ENCODE peak calls at places on chromosomes 6 and 20, in eight cellular contexts. One of them, this sample, is unnamed.

GRCh38 chr20:1434571-1435336 is 31.9 kb downstream of the NSFL1C start:
- DNase-seq in mesendoderm: peak; percentile 67
- DNase-seq in chondrocyte: no peak
- DNase-seq in COR-L47: peak; percentile 34
- DNase-seq in H9: no peak
- DNase-seq in HuH-7: no peak
- DNase-seq in T-helper 1 cell: peak; percentile 46
- DNase-seq in memory B cell: no peak
- DNase-seq in this sample: peak; percentile 94

GRCh38 chr20:38875170-38875993 is 50.8 kb upstream of the FAM83D start:
- DNase-seq in memory B cell: peak; percentile 71
- DNase-seq in mesendoderm: peak; percentile 63
- DNase-seq in H9: no peak
- DNase-seq in COR-L47: no peak
- DNase-seq in T-helper 1 cell: peak; percentile 47
- DNase-seq in chondrocyte: no peak
- DNase-seq in HuH-7: no peak
- DNase-seq in this sample: no peak

GRCh38 chr6:6907286-6907685 is 200.5 kb upstream of the RREB1 start:
- DNase-seq in chondrocyte: no peak
- DNase-seq in mesendoderm: no peak
- DNase-seq in T-helper 1 cell: no peak
- DNase-seq in H9: no peak
- DNase-seq in memory B cell: no peak
- DNase-seq in HuH-7: no peak
- DNase-seq in COR-L47: no peak
- DNase-seq in this sample: no peak

GRCh38 chr6:144647406-144647964 is 362.4 kb downstream of the UTRN start:
- DNase-seq in HuH-7: no peak
- DNase-seq in H9: no peak
- DNase-seq in COR-L47: no peak
- DNase-seq in chondrocyte: no peak
- DNase-seq in mesendoderm: peak; percentile 18
- DNase-seq in memory B cell: no peak
- DNase-seq in T-helper 1 cell: no peak
- DNase-seq in this sample: no peak

GRCh38 chr20:46057856-46058655 is 29.0 kb downstream of the SLC12A5 start:
- DNase-seq in memory B cell: peak; percentile 26
- DNase-seq in chondrocyte: no peak
- DNase-seq in COR-L47: no peak
- DNase-seq in mesendoderm: peak; percentile 83
- DNase-seq in H9: peak; percentile 79
- DNase-seq in HuH-7: no peak
- DNase-seq in T-helper 1 cell: no peak
- DNase-seq in this sample: peak; percentile 69

GRCh38 chr20:41509801-41510200 is 108.4 kb downstream of the CHD6 start:
- DNase-seq in H9: no peak
- DNase-seq in chondrocyte: no peak
- DNase-seq in T-helper 1 cell: no peak
- DNase-seq in HuH-7: peak; percentile 66
- DNase-seq in COR-L47: no peak
- DNase-seq in memory B cell: no peak
- DNase-seq in mesendoderm: peak; percentile 18
- DNase-seq in this sample: no peak

GRCh38 chr6:94251878-94252277 is 832.5 kb upstream of the EPHA7 start:
- DNase-seq in memory B cell: no peak
- DNase-seq in COR-L47: no peak
- DNase-seq in mesendoderm: no peak
- DNase-seq in T-helper 1 cell: no peak
- DNase-seq in HuH-7: no peak
- DNase-seq in H9: no peak
- DNase-seq in chondrocyte: no peak
- DNase-seq in this sample: no peak

GRCh38 chr6:119348308-119349040 is 1.1 kb downstream of the MAN1A1 start:
- DNase-seq in T-helper 1 cell: peak; percentile 22
- DNase-seq in H9: peak; percentile 47
- DNase-seq in memory B cell: peak; percentile 37
- DNase-seq in mesendoderm: peak; percentile 62
- DNase-seq in COR-L47: no peak
- DNase-seq in chondrocyte: no peak
- DNase-seq in HuH-7: peak; percentile 40
- DNase-seq in this sample: no peak

GRCh38 chr20:58938078-58938477 is 43.0 kb upstream of the NELFCD start:
- DNase-seq in chondrocyte: no peak
- DNase-seq in H9: no peak
- DNase-seq in HuH-7: no peak
- DNase-seq in mesendoderm: no peak
- DNase-seq in T-helper 1 cell: no peak
- DNase-seq in COR-L47: no peak
- DNase-seq in memory B cell: no peak
- DNase-seq in this sample: no peak

This sample was measured in HL-60.